ENCODE peak calls at places on chromosome 12, in seven cellular contexts. K is cardiac fibroblast, P is iPS-NIHi11, S is astrocyte of the spinal cord, Y is SK-MEL-5, X is pancreas, A is RCC 7860. H is an unnamed sample.

GRCh38 chr12:104248444-104248843 is 32.9 kb downstream of the TXNRD1 start:
- DNase-seq in K (no peak), P (peak), S (no peak), Y (no peak), X (no peak), A (no peak), H (no peak)

GRCh38 chr12:6752181-6752930 is 585 bp downstream of the MLF2 start:
- DNase-seq in K (peak), P (peak), S (peak), Y (peak), X (no peak), A (peak), H (peak)

GRCh38 chr12:68189766-68190700 is 30.5 kb upstream of the IFNG start:
- DNase-seq in K (peak), P (no peak), S (peak), Y (peak), X (no peak), A (peak), H (no peak)

GRCh38 chr12:51980051-51980808 is 26.5 kb upstream of the TAMALIN start:
- DNase-seq in K (peak), P (peak), S (peak), Y (peak), X (peak), A (peak), H (peak)

GRCh38 chr12:79959484-79959883 is 24.6 kb upstream of the PPP1R12A start:
- DNase-seq in K (no peak), P (no peak), S (no peak), Y (no peak), X (no peak), A (no peak), H (no peak)

GRCh38 chr12:43099691-43100163 is 452.3 kb downstream of the ADAMTS20 start:
- DNase-seq in K (no peak), P (no peak), S (no peak), Y (no peak), X (no peak), A (no peak), H (no peak)

GRCh38 chr12:115771065-115771464 is 506.4 kb downstream of the MED13L start:
- DNase-seq in K (no peak), P (peak), S (no peak), Y (no peak), X (no peak), A (no peak), H (peak)

GRCh38 chr12:67966560-67966959 is 22.7 kb upstream of the IFNG-AS1 start:
- DNase-seq in K (no peak), P (no peak), S (no peak), Y (no peak), X (no peak), A (no peak), H (no peak)

GRCh38 chr12:68609955-68610434 is 704 bp upstream of the RAP1B start:
- DNase-seq in K (peak), P (no peak), S (no peak), Y (peak), X (no peak), A (no peak), H (peak)

GRCh38 chr12:69822205-69822860 is 2.7 kb upstream of the MYRFL start:
- DNase-seq in K (no peak), P (no peak), S (no peak), Y (no peak), X (no peak), A (no peak), H (no peak)

GRCh38 chr12:119692410-119692809 is 24.5 kb downstream of the PRKAB1 start:
- DNase-seq in K (peak), P (no peak), S (no peak), Y (no peak), X (no peak), A (no peak), H (no peak)

GRCh38 chr12:30796508-30796780 is 41.7 kb upstream of the CAPRIN2 start:
- DNase-seq in K (peak), P (peak), S (peak), Y (no peak), X (peak), A (no peak), H (no peak)

GRCh38 chr12:16520328-16520727 is 85.6 kb downstream of the LMO3 start:
- DNase-seq in K (no peak), P (no peak), S (no peak), Y (no peak), X (no peak), A (no peak), H (no peak)

GRCh38 chr12:65943388-65944137 is 119.3 kb downstream of the HMGA2 start:
- DNase-seq in K (peak), P (no peak), S (no peak), Y (peak), X (no peak), A (no peak), H (no peak)

GRCh38 chr12:122951979-122952892 is 14.0 kb downstream of the ABCB9 start:
- DNase-seq in K (peak), P (peak), S (peak), Y (peak), X (peak), A (peak), H (peak)

GRCh38 chr12:110726708-110727369 is 15.9 kb downstream of the PPP1CC start:
- DNase-seq in K (no peak), P (no peak), S (no peak), Y (no peak), X (no peak), A (no peak), H (no peak)

GRCh38 chr12:108198043-108198442 is 69.0 kb downstream of the WSCD2 start:
- DNase-seq in K (no peak), P (peak), S (no peak), Y (no peak), X (no peak), A (no peak), H (no peak)

GRCh38 chr12:61758661-61759060 is 501.5 kb upstream of the USP15 start:
- DNase-seq in K (no peak), P (no peak), S (no peak), Y (no peak), X (no peak), A (no peak), H (no peak)

GRCh38 chr12:100503228-100503628 is 29.6 kb downstream of the NR1H4 start:
- DNase-seq in K (no peak), P (no peak), S (no peak), Y (no peak), X (no peak), A (no peak), H (no peak)

GRCh38 chr12:71045781-71046180 is 112.0 kb downstream of the TSPAN8 start:
- DNase-seq in K (peak), P (no peak), S (peak), Y (no peak), X (no peak), A (no peak), H (no peak)

GRCh38 chr12:131759176-131759575 is 48.3 kb downstream of the SFSWAP start:
- DNase-seq in K (no peak), P (no peak), S (peak), Y (no peak), X (no peak), A (no peak), H (no peak)

GRCh38 chr12:67826946-67827719 is 162.1 kb upstream of the IFNG-AS1 start:
- DNase-seq in K (peak), P (no peak), S (no peak), Y (no peak), X (no peak), A (peak), H (no peak)

GRCh38 chr12:93279849-93280412 is 97.8 kb upstream of the NUDT4 start:
- DNase-seq in K (peak), P (peak), S (no peak), Y (no peak), X (no peak), A (no peak), H (no peak)

GRCh38 chr12:75877588-75878381 is 153.8 kb downstream of the PHLDA1 start:
- DNase-seq in K (peak), P (no peak), S (peak), Y (peak), X (no peak), A (no peak), H (no peak)

H was measured in prostate gland.